ENCODE peak calls at places on chromosome 6, in five cellular contexts. G is CD4-positive, alpha-beta T cell; I is breast epithelium; Y is activated T-cell treated with anti-CD3 and anti-CD28 coated beads for 24 hours; H is neuronal stem cell. L is an unnamed sample.

GRCh38 chr6:137106183-137106582 is 61.4 kb upstream of the IL20RA start:
- DNase-seq in G (no peak), Y (no peak), H (no peak), I (no peak), L (no peak)

GRCh38 chr6:15341311-15341710 is 95.4 kb downstream of the JARID2 start:
- DNase-seq in Y (no peak), I (no peak), G (no peak), H (no peak), L (no peak)

GRCh38 chr6:14464049-14464448 is 346.5 kb downstream of the CD83 start:
- DNase-seq in Y (no peak), I (no peak), G (no peak), H (no peak), L (no peak)

GRCh38 chr6:35691027-35691824 is 2.5 kb upstream of the FKBP5 start:
- DNase-seq in H (no peak), G (no peak), I (peak; percentile 78), Y (no peak), L (no peak)

GRCh38 chr6:159540152-159540551 is 152.9 kb downstream of the SOD2 start:
- DNase-seq in Y (no peak), I (no peak), G (no peak), H (peak; percentile 12), L (no peak)

GRCh38 chr6:159985296-159985940 is 16.5 kb downstream of the IGF2R start:
- DNase-seq in H (no peak), G (no peak), I (no peak), Y (no peak), L (no peak)

GRCh38 chr6:137451926-137452325 is 42.3 kb downstream of the OLIG3 start:
- DNase-seq in H (no peak), G (no peak), I (no peak), Y (no peak), L (no peak)

GRCh38 chr6:87922947-87923330 is 124.7 kb upstream of the SPACA1 start:
- DNase-seq in H (no peak), Y (no peak), G (no peak), I (no peak), L (no peak)

GRCh38 chr6:145086197-145086596 is 649.1 kb downstream of the EPM2A start:
- DNase-seq in G (no peak), H (no peak), Y (no peak), I (no peak), L (peak; percentile 12)

GRCh38 chr6:8243462-8243861 is 141.1 kb upstream of the EEF1E1 start:
- DNase-seq in I (no peak), H (no peak), G (no peak), Y (no peak), L (no peak)

GRCh38 chr6:111888928-111889696 is 15.9 kb upstream of the FYN start:
- DNase-seq in Y (no peak), I (no peak), H (peak; percentile 66), G (no peak), L (peak; percentile 39)

GRCh38 chr6:45423111-45423900 is 45.6 kb upstream of the SUPT3H start:
- DNase-seq in Y (no peak), H (peak; percentile 43), I (no peak), G (no peak), L (no peak)

GRCh38 chr6:34067814-34068213 is 78.1 kb downstream of the GRM4 start:
- DNase-seq in I (no peak), G (no peak), Y (no peak), H (no peak), L (no peak)

GRCh38 chr6:74871757-74872156 is 334.1 kb downstream of the COL12A1 start:
- DNase-seq in H (no peak), Y (no peak), I (no peak), G (no peak), L (no peak)

GRCh38 chr6:55696041-55696440 is 117.0 kb upstream of the HMGCLL1 start:
- DNase-seq in I (no peak), H (no peak), Y (no peak), G (no peak), L (no peak)

GRCh38 chr6:112114577-112115223 is 27.3 kb downstream of the FAM229B start:
- DNase-seq in H (no peak), Y (no peak), I (no peak), G (no peak), L (no peak)

GRCh38 chr6:45156075-45156474 is 172.1 kb upstream of the RUNX2 start:
- DNase-seq in H (no peak), Y (no peak), I (no peak), G (no peak), L (no peak)

GRCh38 chr6:1524040-1524480 is 85.7 kb upstream of the FOXC1 start:
- DNase-seq in Y (peak; percentile 69), G (peak; percentile 71), I (peak; percentile 73), H (peak; percentile 43), L (peak; percentile 54)

GRCh38 chr6:7112741-7113313 is 5.1 kb downstream of the RREB1 start:
- DNase-seq in H (no peak), G (peak; percentile 56), I (no peak), Y (no peak), L (no peak)

GRCh38 chr6:70857387-70858077 is 99.3 kb downstream of the B3GAT2 start:
- DNase-seq in G (no peak), H (no peak), I (no peak), Y (no peak), L (peak; percentile 46)

GRCh38 chr6:72552938-72553337 is 68.9 kb upstream of the KCNQ5 start:
- DNase-seq in G (no peak), I (no peak), H (no peak), Y (no peak), L (no peak)

GRCh38 chr6:138115877-138116660 is 8.8 kb upstream of the PERP start:
- DNase-seq in I (no peak), H (peak; percentile 54), Y (no peak), G (peak; percentile 38), L (peak; percentile 49)

GRCh38 chr6:44661221-44661609 is 273.7 kb downstream of the CDC5L start:
- DNase-seq in G (no peak), Y (no peak), I (no peak), H (no peak), L (no peak)

GRCh38 chr6:149965191-149966020 is 1.7 kb downstream of the ULBP1 start:
- DNase-seq in Y (no peak), I (no peak), H (no peak), G (no peak), L (no peak)

GRCh38 chr6:135196739-135197510 is 15.8 kb downstream of the MYB start:
- DNase-seq in Y (no peak), I (no peak), H (no peak), G (no peak), L (no peak)

GRCh38 chr6:88585081-88585692 is 378.2 kb downstream of the RNGTT start:
- DNase-seq in G (no peak), H (no peak), Y (no peak), I (no peak), L (no peak)